ENCODE peak calls at places on chromosome 16, in eight cellular contexts. One of them, this sample, is unnamed.

GRCh38 chr16:17222756-17223411 is 247.9 kb downstream of the XYLT1 start:
- DNase-seq in progenitor cell of endocrine pancreas: no peak
- DNase-seq in cardiac muscle cell: no peak
- DNase-seq in NCI-H1092 treated with DMSO at 0.1 percent for 48 hours: peak; percentile 16
- DNase-seq in left ventricle myocardium inferior: no peak
- DNase-seq in Peyer's patch: no peak
- DNase-seq in head of caudate nucleus: peak; percentile 35
- DNase-seq in CD8-positive, alpha-beta T cell: no peak
- DNase-seq in this sample: no peak

GRCh38 chr16:83887564-83887963 is 11.4 kb upstream of the MLYCD start:
- DNase-seq in left ventricle myocardium inferior: no peak
- DNase-seq in head of caudate nucleus: peak; percentile 30
- DNase-seq in NCI-H1092 treated with DMSO at 0.1 percent for 48 hours: no peak
- DNase-seq in cardiac muscle cell: no peak
- DNase-seq in Peyer's patch: no peak
- DNase-seq in CD8-positive, alpha-beta T cell: no peak
- DNase-seq in progenitor cell of endocrine pancreas: no peak
- DNase-seq in this sample: no peak

GRCh38 chr16:9091867-9092281 is 430 bp downstream of the HAPSTR1 start:
- DNase-seq in CD8-positive, alpha-beta T cell: peak; percentile 21
- DNase-seq in head of caudate nucleus: peak; percentile 53
- DNase-seq in progenitor cell of endocrine pancreas: peak; percentile 18
- DNase-seq in NCI-H1092 treated with DMSO at 0.1 percent for 48 hours: peak; percentile 29
- DNase-seq in cardiac muscle cell: peak; percentile 47
- DNase-seq in Peyer's patch: peak; percentile 42
- DNase-seq in left ventricle myocardium inferior: peak; percentile 49
- DNase-seq in this sample: no peak

GRCh38 chr16:58738672-58739296 is 4.7 kb upstream of the GOT2 start:
- DNase-seq in cardiac muscle cell: no peak
- DNase-seq in left ventricle myocardium inferior: no peak
- DNase-seq in head of caudate nucleus: no peak
- DNase-seq in Peyer's patch: no peak
- DNase-seq in progenitor cell of endocrine pancreas: no peak
- DNase-seq in CD8-positive, alpha-beta T cell: no peak
- DNase-seq in NCI-H1092 treated with DMSO at 0.1 percent for 48 hours: no peak
- DNase-seq in this sample: no peak

GRCh38 chr16:18072161-18072560 is 264.4 kb downstream of the NPIPA8 start:
- DNase-seq in head of caudate nucleus: no peak
- DNase-seq in progenitor cell of endocrine pancreas: no peak
- DNase-seq in NCI-H1092 treated with DMSO at 0.1 percent for 48 hours: no peak
- DNase-seq in left ventricle myocardium inferior: no peak
- DNase-seq in CD8-positive, alpha-beta T cell: no peak
- DNase-seq in cardiac muscle cell: no peak
- DNase-seq in Peyer's patch: no peak
- DNase-seq in this sample: no peak

GRCh38 chr16:64412578-64413280 is 709.1 kb downstream of the CDH11 start:
- DNase-seq in head of caudate nucleus: no peak
- DNase-seq in Peyer's patch: no peak
- DNase-seq in progenitor cell of endocrine pancreas: no peak
- DNase-seq in CD8-positive, alpha-beta T cell: no peak
- DNase-seq in NCI-H1092 treated with DMSO at 0.1 percent for 48 hours: no peak
- DNase-seq in cardiac muscle cell: peak; percentile 12
- DNase-seq in left ventricle myocardium inferior: no peak
- DNase-seq in this sample: no peak

GRCh38 chr16:11833951-11834695 is 17.2 kb downstream of the RSL1D1 start:
- DNase-seq in head of caudate nucleus: no peak
- DNase-seq in Peyer's patch: no peak
- DNase-seq in progenitor cell of endocrine pancreas: no peak
- DNase-seq in cardiac muscle cell: peak; percentile 85
- DNase-seq in NCI-H1092 treated with DMSO at 0.1 percent for 48 hours: no peak
- DNase-seq in left ventricle myocardium inferior: no peak
- DNase-seq in CD8-positive, alpha-beta T cell: no peak
- DNase-seq in this sample: no peak

GRCh38 chr16:13517856-13518255 is 402.1 kb upstream of the ERCC4 start:
- DNase-seq in NCI-H1092 treated with DMSO at 0.1 percent for 48 hours: peak; percentile 69
- DNase-seq in head of caudate nucleus: no peak
- DNase-seq in progenitor cell of endocrine pancreas: no peak
- DNase-seq in left ventricle myocardium inferior: no peak
- DNase-seq in CD8-positive, alpha-beta T cell: no peak
- DNase-seq in Peyer's patch: no peak
- DNase-seq in cardiac muscle cell: no peak
- DNase-seq in this sample: no peak

GRCh38 chr16:79400462-79401149 is 199.9 kb downstream of the MAF start:
- DNase-seq in Peyer's patch: no peak
- DNase-seq in cardiac muscle cell: no peak
- DNase-seq in NCI-H1092 treated with DMSO at 0.1 percent for 48 hours: no peak
- DNase-seq in left ventricle myocardium inferior: no peak
- DNase-seq in head of caudate nucleus: no peak
- DNase-seq in CD8-positive, alpha-beta T cell: no peak
- DNase-seq in progenitor cell of endocrine pancreas: no peak
- DNase-seq in this sample: no peak

GRCh38 chr16:2751577-2752034 is 832 bp upstream of the SRRM2 start:
- DNase-seq in head of caudate nucleus: no peak
- DNase-seq in NCI-H1092 treated with DMSO at 0.1 percent for 48 hours: no peak
- DNase-seq in progenitor cell of endocrine pancreas: no peak
- DNase-seq in cardiac muscle cell: no peak
- DNase-seq in left ventricle myocardium inferior: no peak
- DNase-seq in CD8-positive, alpha-beta T cell: no peak
- DNase-seq in Peyer's patch: peak; percentile 49
- DNase-seq in this sample: no peak

GRCh38 chr16:56122251-56122650 is 69.0 kb upstream of the GNAO1 start:
- DNase-seq in NCI-H1092 treated with DMSO at 0.1 percent for 48 hours: no peak
- DNase-seq in CD8-positive, alpha-beta T cell: no peak
- DNase-seq in progenitor cell of endocrine pancreas: no peak
- DNase-seq in head of caudate nucleus: no peak
- DNase-seq in cardiac muscle cell: no peak
- DNase-seq in Peyer's patch: no peak
- DNase-seq in left ventricle myocardium inferior: no peak
- DNase-seq in this sample: no peak

GRCh38 chr16:88633684-88634140 is 4.7 kb upstream of the IL17C start:
- DNase-seq in head of caudate nucleus: no peak
- DNase-seq in Peyer's patch: peak; percentile 61
- DNase-seq in NCI-H1092 treated with DMSO at 0.1 percent for 48 hours: no peak
- DNase-seq in progenitor cell of endocrine pancreas: no peak
- DNase-seq in left ventricle myocardium inferior: no peak
- DNase-seq in cardiac muscle cell: peak; percentile 28
- DNase-seq in CD8-positive, alpha-beta T cell: peak; percentile 43
- DNase-seq in this sample: peak; percentile 22

GRCh38 chr16:30924086-30924714 is 828 bp downstream of the FBXL19 start:
- DNase-seq in left ventricle myocardium inferior: no peak
- DNase-seq in Peyer's patch: no peak
- DNase-seq in progenitor cell of endocrine pancreas: no peak
- DNase-seq in NCI-H1092 treated with DMSO at 0.1 percent for 48 hours: no peak
- DNase-seq in head of caudate nucleus: no peak
- DNase-seq in cardiac muscle cell: no peak
- DNase-seq in CD8-positive, alpha-beta T cell: no peak
- DNase-seq in this sample: peak; percentile 35

GRCh38 chr16:55399911-55400310 is 75.9 kb downstream of the IRX6 start:
- DNase-seq in left ventricle myocardium inferior: no peak
- DNase-seq in CD8-positive, alpha-beta T cell: no peak
- DNase-seq in progenitor cell of endocrine pancreas: no peak
- DNase-seq in Peyer's patch: no peak
- DNase-seq in NCI-H1092 treated with DMSO at 0.1 percent for 48 hours: no peak
- DNase-seq in head of caudate nucleus: no peak
- DNase-seq in cardiac muscle cell: no peak
- DNase-seq in this sample: no peak

GRCh38 chr16:30051518-30051917 is 14.0 kb upstream of the ALDOA start:
- DNase-seq in cardiac muscle cell: peak; percentile 60
- DNase-seq in left ventricle myocardium inferior: no peak
- DNase-seq in head of caudate nucleus: no peak
- DNase-seq in CD8-positive, alpha-beta T cell: no peak
- DNase-seq in Peyer's patch: no peak
- DNase-seq in progenitor cell of endocrine pancreas: no peak
- DNase-seq in NCI-H1092 treated with DMSO at 0.1 percent for 48 hours: no peak
- DNase-seq in this sample: no peak

GRCh38 chr16:85425061-85425662 is 188.0 kb upstream of the GSE1 start:
- DNase-seq in head of caudate nucleus: peak; percentile 12
- DNase-seq in progenitor cell of endocrine pancreas: peak; percentile 5
- DNase-seq in cardiac muscle cell: no peak
- DNase-seq in left ventricle myocardium inferior: peak; percentile 8
- DNase-seq in CD8-positive, alpha-beta T cell: no peak
- DNase-seq in NCI-H1092 treated with DMSO at 0.1 percent for 48 hours: peak; percentile 70
- DNase-seq in Peyer's patch: no peak
- DNase-seq in this sample: no peak

GRCh38 chr16:84247844-84248243 is 8.0 kb upstream of the KCNG4 start:
- DNase-seq in head of caudate nucleus: no peak
- DNase-seq in CD8-positive, alpha-beta T cell: no peak
- DNase-seq in NCI-H1092 treated with DMSO at 0.1 percent for 48 hours: no peak
- DNase-seq in progenitor cell of endocrine pancreas: no peak
- DNase-seq in Peyer's patch: no peak
- DNase-seq in cardiac muscle cell: no peak
- DNase-seq in left ventricle myocardium inferior: no peak
- DNase-seq in this sample: no peak

GRCh38 chr16:67943619-67944503 is at the start of gene LCAT:
- DNase-seq in left ventricle myocardium inferior: peak; percentile 69
- DNase-seq in progenitor cell of endocrine pancreas: no peak
- DNase-seq in Peyer's patch: no peak
- DNase-seq in CD8-positive, alpha-beta T cell: no peak
- DNase-seq in cardiac muscle cell: peak; percentile 67
- DNase-seq in head of caudate nucleus: peak; percentile 83
- DNase-seq in NCI-H1092 treated with DMSO at 0.1 percent for 48 hours: no peak
- DNase-seq in this sample: peak; percentile 62

GRCh38 chr16:80570106-80570478 is 29.3 kb downstream of the DYNLRB2 start:
- DNase-seq in left ventricle myocardium inferior: no peak
- DNase-seq in cardiac muscle cell: peak; percentile 69
- DNase-seq in progenitor cell of endocrine pancreas: no peak
- DNase-seq in head of caudate nucleus: no peak
- DNase-seq in Peyer's patch: no peak
- DNase-seq in CD8-positive, alpha-beta T cell: no peak
- DNase-seq in NCI-H1092 treated with DMSO at 0.1 percent for 48 hours: no peak
- DNase-seq in this sample: no peak

GRCh38 chr16:71622088-71622487 is 3.9 kb upstream of the MARVELD3 start:
- DNase-seq in Peyer's patch: no peak
- DNase-seq in head of caudate nucleus: no peak
- DNase-seq in left ventricle myocardium inferior: no peak
- DNase-seq in CD8-positive, alpha-beta T cell: no peak
- DNase-seq in NCI-H1092 treated with DMSO at 0.1 percent for 48 hours: no peak
- DNase-seq in cardiac muscle cell: no peak
- DNase-seq in progenitor cell of endocrine pancreas: no peak
- DNase-seq in this sample: no peak

GRCh38 chr16:20866161-20866772 is 33.9 kb downstream of the DCUN1D3 start:
- DNase-seq in NCI-H1092 treated with DMSO at 0.1 percent for 48 hours: no peak
- DNase-seq in Peyer's patch: no peak
- DNase-seq in CD8-positive, alpha-beta T cell: no peak
- DNase-seq in left ventricle myocardium inferior: no peak
- DNase-seq in head of caudate nucleus: no peak
- DNase-seq in cardiac muscle cell: peak; percentile 85
- DNase-seq in progenitor cell of endocrine pancreas: no peak
- DNase-seq in this sample: peak; percentile 29

GRCh38 chr16:47019563-47019962 is 46.1 kb upstream of the DNAJA2 start:
- DNase-seq in CD8-positive, alpha-beta T cell: no peak
- DNase-seq in progenitor cell of endocrine pancreas: no peak
- DNase-seq in NCI-H1092 treated with DMSO at 0.1 percent for 48 hours: no peak
- DNase-seq in left ventricle myocardium inferior: no peak
- DNase-seq in cardiac muscle cell: peak; percentile 21
- DNase-seq in head of caudate nucleus: no peak
- DNase-seq in Peyer's patch: no peak
- DNase-seq in this sample: no peak

GRCh38 chr16:85610446-85611204 is 2.5 kb upstream of the GSE1 start:
- DNase-seq in cardiac muscle cell: peak; percentile 80
- DNase-seq in left ventricle myocardium inferior: peak; percentile 82
- DNase-seq in NCI-H1092 treated with DMSO at 0.1 percent for 48 hours: peak; percentile 84
- DNase-seq in progenitor cell of endocrine pancreas: peak; percentile 89
- DNase-seq in head of caudate nucleus: peak; percentile 92
- DNase-seq in CD8-positive, alpha-beta T cell: peak; percentile 88
- DNase-seq in Peyer's patch: peak; percentile 85
- DNase-seq in this sample: peak; percentile 88

GRCh38 chr16:71367243-71367976 is 8.9 kb downstream of the CALB2 start:
- DNase-seq in CD8-positive, alpha-beta T cell: no peak
- DNase-seq in NCI-H1092 treated with DMSO at 0.1 percent for 48 hours: peak; percentile 62
- DNase-seq in progenitor cell of endocrine pancreas: peak; percentile 40
- DNase-seq in cardiac muscle cell: peak; percentile 74
- DNase-seq in head of caudate nucleus: peak; percentile 50
- DNase-seq in Peyer's patch: no peak
- DNase-seq in left ventricle myocardium inferior: no peak
- DNase-seq in this sample: no peak

GRCh38 chr16:21284414-21284813 is 6.3 kb upstream of the CRYM start:
- DNase-seq in head of caudate nucleus: no peak
- DNase-seq in NCI-H1092 treated with DMSO at 0.1 percent for 48 hours: no peak
- DNase-seq in left ventricle myocardium inferior: no peak
- DNase-seq in progenitor cell of endocrine pancreas: no peak
- DNase-seq in cardiac muscle cell: no peak
- DNase-seq in CD8-positive, alpha-beta T cell: no peak
- DNase-seq in Peyer's patch: no peak
- DNase-seq in this sample: no peak

GRCh38 chr16:86723699-86724098 is 145.3 kb downstream of the FOXL1 start:
- DNase-seq in Peyer's patch: no peak
- DNase-seq in NCI-H1092 treated with DMSO at 0.1 percent for 48 hours: no peak
- DNase-seq in progenitor cell of endocrine pancreas: no peak
- DNase-seq in left ventricle myocardium inferior: no peak
- DNase-seq in cardiac muscle cell: no peak
- DNase-seq in CD8-positive, alpha-beta T cell: no peak
- DNase-seq in head of caudate nucleus: peak; percentile 65
- DNase-seq in this sample: no peak

GRCh38 chr16:2142942-2143868 is 5.2 kb upstream of the RAB26 start:
- DNase-seq in Peyer's patch: no peak
- DNase-seq in left ventricle myocardium inferior: no peak
- DNase-seq in CD8-positive, alpha-beta T cell: no peak
- DNase-seq in progenitor cell of endocrine pancreas: no peak
- DNase-seq in head of caudate nucleus: peak; percentile 80
- DNase-seq in cardiac muscle cell: no peak
- DNase-seq in NCI-H1092 treated with DMSO at 0.1 percent for 48 hours: no peak
- DNase-seq in this sample: no peak

GRCh38 chr16:30076276-30076791 is 540 bp downstream of the PPP4C start:
- DNase-seq in head of caudate nucleus: no peak
- DNase-seq in left ventricle myocardium inferior: no peak
- DNase-seq in progenitor cell of endocrine pancreas: no peak
- DNase-seq in Peyer's patch: no peak
- DNase-seq in cardiac muscle cell: no peak
- DNase-seq in CD8-positive, alpha-beta T cell: no peak
- DNase-seq in NCI-H1092 treated with DMSO at 0.1 percent for 48 hours: no peak
- DNase-seq in this sample: no peak

GRCh38 chr16:50667497-50668367 is 13.4 kb downstream of the SNX20 start:
- DNase-seq in left ventricle myocardium inferior: no peak
- DNase-seq in CD8-positive, alpha-beta T cell: no peak
- DNase-seq in NCI-H1092 treated with DMSO at 0.1 percent for 48 hours: no peak
- DNase-seq in head of caudate nucleus: no peak
- DNase-seq in cardiac muscle cell: no peak
- DNase-seq in Peyer's patch: no peak
- DNase-seq in progenitor cell of endocrine pancreas: no peak
- DNase-seq in this sample: no peak

GRCh38 chr16:3235856-3236669 is 1.1 kb upstream of the ZNF200 start:
- DNase-seq in cardiac muscle cell: peak; percentile 39
- DNase-seq in Peyer's patch: peak; percentile 34
- DNase-seq in NCI-H1092 treated with DMSO at 0.1 percent for 48 hours: no peak
- DNase-seq in CD8-positive, alpha-beta T cell: no peak
- DNase-seq in progenitor cell of endocrine pancreas: no peak
- DNase-seq in head of caudate nucleus: peak; percentile 17
- DNase-seq in left ventricle myocardium inferior: peak; percentile 25
- DNase-seq in this sample: peak; percentile 23

GRCh38 chr16:11759163-11759834 is 16.6 kb upstream of the TXNDC11 start:
- DNase-seq in CD8-positive, alpha-beta T cell: no peak
- DNase-seq in Peyer's patch: no peak
- DNase-seq in cardiac muscle cell: no peak
- DNase-seq in left ventricle myocardium inferior: no peak
- DNase-seq in NCI-H1092 treated with DMSO at 0.1 percent for 48 hours: no peak
- DNase-seq in progenitor cell of endocrine pancreas: no peak
- DNase-seq in head of caudate nucleus: no peak
- DNase-seq in this sample: no peak

GRCh38 chr16:27462200-27462845 is 60.3 kb downstream of the IL21R start:
- DNase-seq in NCI-H1092 treated with DMSO at 0.1 percent for 48 hours: no peak
- DNase-seq in progenitor cell of endocrine pancreas: no peak
- DNase-seq in head of caudate nucleus: no peak
- DNase-seq in Peyer's patch: no peak
- DNase-seq in left ventricle myocardium inferior: no peak
- DNase-seq in cardiac muscle cell: no peak
- DNase-seq in CD8-positive, alpha-beta T cell: no peak
- DNase-seq in this sample: no peak

GRCh38 chr16:1263591-1264216 is 7.8 kb downstream of the TPSD1 start:
- DNase-seq in head of caudate nucleus: no peak
- DNase-seq in left ventricle myocardium inferior: no peak
- DNase-seq in Peyer's patch: no peak
- DNase-seq in CD8-positive, alpha-beta T cell: no peak
- DNase-seq in progenitor cell of endocrine pancreas: no peak
- DNase-seq in NCI-H1092 treated with DMSO at 0.1 percent for 48 hours: no peak
- DNase-seq in cardiac muscle cell: no peak
- DNase-seq in this sample: no peak

GRCh38 chr16:81738831-81739496 is 40.1 kb upstream of the PLCG2 start:
- DNase-seq in progenitor cell of endocrine pancreas: no peak
- DNase-seq in CD8-positive, alpha-beta T cell: no peak
- DNase-seq in NCI-H1092 treated with DMSO at 0.1 percent for 48 hours: no peak
- DNase-seq in cardiac muscle cell: no peak
- DNase-seq in head of caudate nucleus: peak; percentile 66
- DNase-seq in left ventricle myocardium inferior: peak; percentile 53
- DNase-seq in Peyer's patch: peak; percentile 91
- DNase-seq in this sample: peak; percentile 54

This sample was measured in heart right ventricle.